ENCODE peak calls at places on chromosomes 12 and 14, in nine cellular contexts. One of them, this sample, is unnamed.

GRCh38 chr14:90487031-90487430 is 90.2 kb downstream of the CALM1 start:
- DNase-seq in ELR: no peak
- DNase-seq in astrocyte: peak; percentile 6
- DNase-seq in stimulated activated CD8-positive, alpha-beta memory T cell treated with anti-CD3 and anti-CD28 coated beads, Interleukin-12 subunit alpha, Interleukin-12 subunit beta, amount 100 ng/mL, for 1 hour: no peak
- DNase-seq in ACHN: no peak
- DNase-seq in EL: no peak
- DNase-seq in CD8-positive, alpha-beta memory T cell: no peak
- DNase-seq in NCI-H1694 treated with DMSO at 0.1 percent for 48 hours: peak; percentile 98
- DNase-seq in endodermal cell: no peak
- DNase-seq in this sample: no peak

GRCh38 chr12:1509703-1510395 is 84.5 kb downstream of the FBXL14 start:
- DNase-seq in CD8-positive, alpha-beta memory T cell: no peak
- DNase-seq in EL: no peak
- DNase-seq in ELR: no peak
- DNase-seq in NCI-H1694 treated with DMSO at 0.1 percent for 48 hours: no peak
- DNase-seq in endodermal cell: peak; percentile 45
- DNase-seq in stimulated activated CD8-positive, alpha-beta memory T cell treated with anti-CD3 and anti-CD28 coated beads, Interleukin-12 subunit alpha, Interleukin-12 subunit beta, amount 100 ng/mL, for 1 hour: no peak
- DNase-seq in ACHN: no peak
- DNase-seq in astrocyte: no peak
- DNase-seq in this sample: peak; percentile 21

GRCh38 chr12:1801285-1801975 is 18.9 kb upstream of the LRTM2 start:
- DNase-seq in stimulated activated CD8-positive, alpha-beta memory T cell treated with anti-CD3 and anti-CD28 coated beads, Interleukin-12 subunit alpha, Interleukin-12 subunit beta, amount 100 ng/mL, for 1 hour: no peak
- DNase-seq in ELR: no peak
- DNase-seq in NCI-H1694 treated with DMSO at 0.1 percent for 48 hours: peak; percentile 35
- DNase-seq in endodermal cell: peak; percentile 44
- DNase-seq in astrocyte: peak; percentile 66
- DNase-seq in ACHN: no peak
- DNase-seq in EL: no peak
- DNase-seq in CD8-positive, alpha-beta memory T cell: no peak
- DNase-seq in this sample: peak; percentile 96

GRCh38 chr12:68977335-68977734 is 44.4 kb upstream of the CPM start:
- DNase-seq in endodermal cell: no peak
- DNase-seq in NCI-H1694 treated with DMSO at 0.1 percent for 48 hours: no peak
- DNase-seq in stimulated activated CD8-positive, alpha-beta memory T cell treated with anti-CD3 and anti-CD28 coated beads, Interleukin-12 subunit alpha, Interleukin-12 subunit beta, amount 100 ng/mL, for 1 hour: no peak
- DNase-seq in ACHN: no peak
- DNase-seq in astrocyte: no peak
- DNase-seq in EL: no peak
- DNase-seq in CD8-positive, alpha-beta memory T cell: no peak
- DNase-seq in ELR: no peak
- DNase-seq in this sample: no peak

GRCh38 chr12:74608376-74608775 is 70.7 kb downstream of the ATXN7L3B start:
- DNase-seq in EL: no peak
- DNase-seq in astrocyte: no peak
- DNase-seq in ELR: no peak
- DNase-seq in stimulated activated CD8-positive, alpha-beta memory T cell treated with anti-CD3 and anti-CD28 coated beads, Interleukin-12 subunit alpha, Interleukin-12 subunit beta, amount 100 ng/mL, for 1 hour: no peak
- DNase-seq in endodermal cell: no peak
- DNase-seq in CD8-positive, alpha-beta memory T cell: no peak
- DNase-seq in NCI-H1694 treated with DMSO at 0.1 percent for 48 hours: no peak
- DNase-seq in ACHN: no peak
- DNase-seq in this sample: no peak

GRCh38 chr12:52197371-52198231 is 5.8 kb upstream of the KRT80 start:
- DNase-seq in EL: no peak
- DNase-seq in endodermal cell: no peak
- DNase-seq in stimulated activated CD8-positive, alpha-beta memory T cell treated with anti-CD3 and anti-CD28 coated beads, Interleukin-12 subunit alpha, Interleukin-12 subunit beta, amount 100 ng/mL, for 1 hour: no peak
- DNase-seq in ELR: peak; percentile 40
- DNase-seq in NCI-H1694 treated with DMSO at 0.1 percent for 48 hours: no peak
- DNase-seq in ACHN: no peak
- DNase-seq in astrocyte: no peak
- DNase-seq in CD8-positive, alpha-beta memory T cell: no peak
- DNase-seq in this sample: peak; percentile 78

GRCh38 chr14:32457213-32457920 is 128.3 kb downstream of the AKAP6 start:
- DNase-seq in CD8-positive, alpha-beta memory T cell: no peak
- DNase-seq in stimulated activated CD8-positive, alpha-beta memory T cell treated with anti-CD3 and anti-CD28 coated beads, Interleukin-12 subunit alpha, Interleukin-12 subunit beta, amount 100 ng/mL, for 1 hour: no peak
- DNase-seq in astrocyte: peak; percentile 42
- DNase-seq in endodermal cell: no peak
- DNase-seq in ELR: peak; percentile 17
- DNase-seq in ACHN: no peak
- DNase-seq in EL: peak; percentile 82
- DNase-seq in NCI-H1694 treated with DMSO at 0.1 percent for 48 hours: no peak
- DNase-seq in this sample: peak; percentile 68

GRCh38 chr12:67681145-67681778 is 32.7 kb downstream of the DYRK2 start:
- DNase-seq in ELR: peak; percentile 92
- DNase-seq in NCI-H1694 treated with DMSO at 0.1 percent for 48 hours: no peak
- DNase-seq in stimulated activated CD8-positive, alpha-beta memory T cell treated with anti-CD3 and anti-CD28 coated beads, Interleukin-12 subunit alpha, Interleukin-12 subunit beta, amount 100 ng/mL, for 1 hour: no peak
- DNase-seq in endodermal cell: no peak
- DNase-seq in EL: peak; percentile 93
- DNase-seq in ACHN: peak; percentile 81
- DNase-seq in CD8-positive, alpha-beta memory T cell: no peak
- DNase-seq in astrocyte: peak; percentile 97
- DNase-seq in this sample: peak; percentile 86

GRCh38 chr12:1847411-1847810 is 27.0 kb downstream of the LRTM2 start:
- DNase-seq in CD8-positive, alpha-beta memory T cell: no peak
- DNase-seq in EL: no peak
- DNase-seq in ACHN: no peak
- DNase-seq in ELR: no peak
- DNase-seq in endodermal cell: peak; percentile 38
- DNase-seq in NCI-H1694 treated with DMSO at 0.1 percent for 48 hours: no peak
- DNase-seq in stimulated activated CD8-positive, alpha-beta memory T cell treated with anti-CD3 and anti-CD28 coated beads, Interleukin-12 subunit alpha, Interleukin-12 subunit beta, amount 100 ng/mL, for 1 hour: no peak
- DNase-seq in astrocyte: no peak
- DNase-seq in this sample: peak; percentile 86

GRCh38 chr12:109302358-109302757 is 6.7 kb downstream of the FOXN4 start:
- DNase-seq in stimulated activated CD8-positive, alpha-beta memory T cell treated with anti-CD3 and anti-CD28 coated beads, Interleukin-12 subunit alpha, Interleukin-12 subunit beta, amount 100 ng/mL, for 1 hour: no peak
- DNase-seq in ACHN: peak; percentile 37
- DNase-seq in EL: no peak
- DNase-seq in endodermal cell: no peak
- DNase-seq in astrocyte: no peak
- DNase-seq in CD8-positive, alpha-beta memory T cell: no peak
- DNase-seq in NCI-H1694 treated with DMSO at 0.1 percent for 48 hours: no peak
- DNase-seq in ELR: peak; percentile 33
- DNase-seq in this sample: no peak

GRCh38 chr12:95385246-95385645 is 88.7 kb upstream of the METAP2 start:
- DNase-seq in endodermal cell: no peak
- DNase-seq in ELR: peak; percentile 38
- DNase-seq in NCI-H1694 treated with DMSO at 0.1 percent for 48 hours: no peak
- DNase-seq in CD8-positive, alpha-beta memory T cell: no peak
- DNase-seq in EL: peak; percentile 47
- DNase-seq in stimulated activated CD8-positive, alpha-beta memory T cell treated with anti-CD3 and anti-CD28 coated beads, Interleukin-12 subunit alpha, Interleukin-12 subunit beta, amount 100 ng/mL, for 1 hour: no peak
- DNase-seq in ACHN: no peak
- DNase-seq in astrocyte: peak; percentile 30
- DNase-seq in this sample: peak; percentile 60

GRCh38 chr14:88975926-88976325 is 151.5 kb downstream of the TTC8 start:
- DNase-seq in EL: no peak
- DNase-seq in ELR: no peak
- DNase-seq in endodermal cell: no peak
- DNase-seq in ACHN: no peak
- DNase-seq in astrocyte: no peak
- DNase-seq in stimulated activated CD8-positive, alpha-beta memory T cell treated with anti-CD3 and anti-CD28 coated beads, Interleukin-12 subunit alpha, Interleukin-12 subunit beta, amount 100 ng/mL, for 1 hour: no peak
- DNase-seq in NCI-H1694 treated with DMSO at 0.1 percent for 48 hours: no peak
- DNase-seq in CD8-positive, alpha-beta memory T cell: no peak
- DNase-seq in this sample: no peak

GRCh38 chr14:100386121-100386520 is 63.0 kb downstream of the SLC25A47 start:
- DNase-seq in ACHN: no peak
- DNase-seq in endodermal cell: no peak
- DNase-seq in ELR: peak; percentile 43
- DNase-seq in CD8-positive, alpha-beta memory T cell: no peak
- DNase-seq in EL: peak; percentile 60
- DNase-seq in NCI-H1694 treated with DMSO at 0.1 percent for 48 hours: no peak
- DNase-seq in astrocyte: peak; percentile 44
- DNase-seq in stimulated activated CD8-positive, alpha-beta memory T cell treated with anti-CD3 and anti-CD28 coated beads, Interleukin-12 subunit alpha, Interleukin-12 subunit beta, amount 100 ng/mL, for 1 hour: no peak
- DNase-seq in this sample: no peak

GRCh38 chr14:74571901-74572828 is 39.9 kb downstream of the LTBP2 start:
- DNase-seq in stimulated activated CD8-positive, alpha-beta memory T cell treated with anti-CD3 and anti-CD28 coated beads, Interleukin-12 subunit alpha, Interleukin-12 subunit beta, amount 100 ng/mL, for 1 hour: no peak
- DNase-seq in ELR: peak; percentile 99
- DNase-seq in ACHN: peak; percentile 95
- DNase-seq in EL: peak; percentile 99
- DNase-seq in NCI-H1694 treated with DMSO at 0.1 percent for 48 hours: no peak
- DNase-seq in astrocyte: peak; percentile 100
- DNase-seq in CD8-positive, alpha-beta memory T cell: no peak
- DNase-seq in endodermal cell: no peak
- DNase-seq in this sample: peak; percentile 96

GRCh38 chr14:88952901-88953300 is 128.4 kb downstream of the TTC8 start:
- DNase-seq in ELR: no peak
- DNase-seq in astrocyte: no peak
- DNase-seq in EL: no peak
- DNase-seq in NCI-H1694 treated with DMSO at 0.1 percent for 48 hours: no peak
- DNase-seq in endodermal cell: no peak
- DNase-seq in ACHN: no peak
- DNase-seq in CD8-positive, alpha-beta memory T cell: no peak
- DNase-seq in stimulated activated CD8-positive, alpha-beta memory T cell treated with anti-CD3 and anti-CD28 coated beads, Interleukin-12 subunit alpha, Interleukin-12 subunit beta, amount 100 ng/mL, for 1 hour: no peak
- DNase-seq in this sample: no peak

GRCh38 chr12:48336564-48336963 is 14.2 kb downstream of the ZNF641 start:
- DNase-seq in astrocyte: no peak
- DNase-seq in stimulated activated CD8-positive, alpha-beta memory T cell treated with anti-CD3 and anti-CD28 coated beads, Interleukin-12 subunit alpha, Interleukin-12 subunit beta, amount 100 ng/mL, for 1 hour: no peak
- DNase-seq in CD8-positive, alpha-beta memory T cell: no peak
- DNase-seq in ELR: no peak
- DNase-seq in endodermal cell: peak; percentile 83
- DNase-seq in ACHN: peak; percentile 23
- DNase-seq in EL: no peak
- DNase-seq in NCI-H1694 treated with DMSO at 0.1 percent for 48 hours: no peak
- DNase-seq in this sample: peak; percentile 88

GRCh38 chr12:108511633-108512540 is 3.2 kb upstream of the FICD start:
- DNase-seq in astrocyte: peak; percentile 26
- DNase-seq in NCI-H1694 treated with DMSO at 0.1 percent for 48 hours: peak; percentile 73
- DNase-seq in ACHN: peak; percentile 81
- DNase-seq in ELR: peak; percentile 76
- DNase-seq in endodermal cell: peak; percentile 95
- DNase-seq in EL: peak; percentile 74
- DNase-seq in CD8-positive, alpha-beta memory T cell: peak; percentile 71
- DNase-seq in stimulated activated CD8-positive, alpha-beta memory T cell treated with anti-CD3 and anti-CD28 coated beads, Interleukin-12 subunit alpha, Interleukin-12 subunit beta, amount 100 ng/mL, for 1 hour: peak; percentile 73
- DNase-seq in this sample: peak; percentile 89

GRCh38 chr12:106980944-106981343 is 6.0 kb downstream of the MTERF2 start:
- DNase-seq in ACHN: no peak
- DNase-seq in astrocyte: no peak
- DNase-seq in ELR: no peak
- DNase-seq in NCI-H1694 treated with DMSO at 0.1 percent for 48 hours: no peak
- DNase-seq in EL: no peak
- DNase-seq in CD8-positive, alpha-beta memory T cell: no peak
- DNase-seq in endodermal cell: no peak
- DNase-seq in stimulated activated CD8-positive, alpha-beta memory T cell treated with anti-CD3 and anti-CD28 coated beads, Interleukin-12 subunit alpha, Interleukin-12 subunit beta, amount 100 ng/mL, for 1 hour: no peak
- DNase-seq in this sample: no peak

GRCh38 chr12:24404086-24404815 is 454.8 kb upstream of the SOX5 start:
- DNase-seq in CD8-positive, alpha-beta memory T cell: no peak
- DNase-seq in EL: peak; percentile 1
- DNase-seq in stimulated activated CD8-positive, alpha-beta memory T cell treated with anti-CD3 and anti-CD28 coated beads, Interleukin-12 subunit alpha, Interleukin-12 subunit beta, amount 100 ng/mL, for 1 hour: no peak
- DNase-seq in ELR: peak; percentile 28
- DNase-seq in NCI-H1694 treated with DMSO at 0.1 percent for 48 hours: no peak
- DNase-seq in astrocyte: peak; percentile 55
- DNase-seq in ACHN: no peak
- DNase-seq in endodermal cell: no peak
- DNase-seq in this sample: no peak

GRCh38 chr12:14774944-14775651 is 28.2 kb downstream of the WBP11 start:
- DNase-seq in ACHN: peak; percentile 62
- DNase-seq in ELR: peak; percentile 65
- DNase-seq in astrocyte: peak; percentile 41
- DNase-seq in EL: peak; percentile 62
- DNase-seq in endodermal cell: no peak
- DNase-seq in CD8-positive, alpha-beta memory T cell: peak; percentile 39
- DNase-seq in NCI-H1694 treated with DMSO at 0.1 percent for 48 hours: no peak
- DNase-seq in stimulated activated CD8-positive, alpha-beta memory T cell treated with anti-CD3 and anti-CD28 coated beads, Interleukin-12 subunit alpha, Interleukin-12 subunit beta, amount 100 ng/mL, for 1 hour: no peak
- DNase-seq in this sample: peak; percentile 73

GRCh38 chr14:21405097-21405496 is 21.3 kb upstream of the SUPT16H start:
- DNase-seq in ACHN: no peak
- DNase-seq in EL: no peak
- DNase-seq in stimulated activated CD8-positive, alpha-beta memory T cell treated with anti-CD3 and anti-CD28 coated beads, Interleukin-12 subunit alpha, Interleukin-12 subunit beta, amount 100 ng/mL, for 1 hour: no peak
- DNase-seq in astrocyte: no peak
- DNase-seq in endodermal cell: no peak
- DNase-seq in CD8-positive, alpha-beta memory T cell: no peak
- DNase-seq in NCI-H1694 treated with DMSO at 0.1 percent for 48 hours: no peak
- DNase-seq in ELR: peak; percentile 22
- DNase-seq in this sample: peak; percentile 18

GRCh38 chr12:124525455-124525854 is 42.0 kb downstream of the NCOR2 start:
- DNase-seq in endodermal cell: no peak
- DNase-seq in EL: peak; percentile 49
- DNase-seq in NCI-H1694 treated with DMSO at 0.1 percent for 48 hours: peak; percentile 53
- DNase-seq in ACHN: no peak
- DNase-seq in CD8-positive, alpha-beta memory T cell: no peak
- DNase-seq in ELR: no peak
- DNase-seq in stimulated activated CD8-positive, alpha-beta memory T cell treated with anti-CD3 and anti-CD28 coated beads, Interleukin-12 subunit alpha, Interleukin-12 subunit beta, amount 100 ng/mL, for 1 hour: no peak
- DNase-seq in astrocyte: no peak
- DNase-seq in this sample: no peak

GRCh38 chr12:97927991-97928390 is 465.4 kb downstream of the RMST start:
- DNase-seq in ACHN: no peak
- DNase-seq in NCI-H1694 treated with DMSO at 0.1 percent for 48 hours: no peak
- DNase-seq in CD8-positive, alpha-beta memory T cell: no peak
- DNase-seq in stimulated activated CD8-positive, alpha-beta memory T cell treated with anti-CD3 and anti-CD28 coated beads, Interleukin-12 subunit alpha, Interleukin-12 subunit beta, amount 100 ng/mL, for 1 hour: no peak
- DNase-seq in ELR: no peak
- DNase-seq in endodermal cell: no peak
- DNase-seq in astrocyte: no peak
- DNase-seq in EL: no peak
- DNase-seq in this sample: no peak

GRCh38 chr14:98474900-98475299 is 797.1 kb downstream of the BCL11B start:
- DNase-seq in endodermal cell: no peak
- DNase-seq in ELR: no peak
- DNase-seq in ACHN: no peak
- DNase-seq in EL: no peak
- DNase-seq in NCI-H1694 treated with DMSO at 0.1 percent for 48 hours: no peak
- DNase-seq in astrocyte: no peak
- DNase-seq in CD8-positive, alpha-beta memory T cell: no peak
- DNase-seq in stimulated activated CD8-positive, alpha-beta memory T cell treated with anti-CD3 and anti-CD28 coated beads, Interleukin-12 subunit alpha, Interleukin-12 subunit beta, amount 100 ng/mL, for 1 hour: no peak
- DNase-seq in this sample: no peak

GRCh38 chr12:16618256-16618655 is 12.3 kb upstream of the LMO3 start:
- DNase-seq in ELR: no peak
- DNase-seq in CD8-positive, alpha-beta memory T cell: no peak
- DNase-seq in stimulated activated CD8-positive, alpha-beta memory T cell treated with anti-CD3 and anti-CD28 coated beads, Interleukin-12 subunit alpha, Interleukin-12 subunit beta, amount 100 ng/mL, for 1 hour: no peak
- DNase-seq in endodermal cell: no peak
- DNase-seq in ACHN: no peak
- DNase-seq in EL: no peak
- DNase-seq in astrocyte: no peak
- DNase-seq in NCI-H1694 treated with DMSO at 0.1 percent for 48 hours: no peak
- DNase-seq in this sample: no peak

GRCh38 chr14:94676495-94677238 is 64.5 kb downstream of the SERPINA3 start:
- DNase-seq in EL: no peak
- DNase-seq in NCI-H1694 treated with DMSO at 0.1 percent for 48 hours: no peak
- DNase-seq in ELR: no peak
- DNase-seq in endodermal cell: no peak
- DNase-seq in astrocyte: no peak
- DNase-seq in ACHN: no peak
- DNase-seq in CD8-positive, alpha-beta memory T cell: no peak
- DNase-seq in stimulated activated CD8-positive, alpha-beta memory T cell treated with anti-CD3 and anti-CD28 coated beads, Interleukin-12 subunit alpha, Interleukin-12 subunit beta, amount 100 ng/mL, for 1 hour: no peak
- DNase-seq in this sample: no peak

GRCh38 chr12:117356048-117356447 is 5.4 kb downstream of the NOS1 start:
- DNase-seq in EL: peak; percentile 14
- DNase-seq in ELR: peak; percentile 22
- DNase-seq in NCI-H1694 treated with DMSO at 0.1 percent for 48 hours: no peak
- DNase-seq in CD8-positive, alpha-beta memory T cell: no peak
- DNase-seq in ACHN: no peak
- DNase-seq in endodermal cell: no peak
- DNase-seq in stimulated activated CD8-positive, alpha-beta memory T cell treated with anti-CD3 and anti-CD28 coated beads, Interleukin-12 subunit alpha, Interleukin-12 subunit beta, amount 100 ng/mL, for 1 hour: no peak
- DNase-seq in astrocyte: no peak
- DNase-seq in this sample: no peak

GRCh38 chr12:84272324-84272723 is 640.3 kb downstream of the SLC6A15 start:
- DNase-seq in NCI-H1694 treated with DMSO at 0.1 percent for 48 hours: no peak
- DNase-seq in stimulated activated CD8-positive, alpha-beta memory T cell treated with anti-CD3 and anti-CD28 coated beads, Interleukin-12 subunit alpha, Interleukin-12 subunit beta, amount 100 ng/mL, for 1 hour: no peak
- DNase-seq in ELR: no peak
- DNase-seq in EL: no peak
- DNase-seq in ACHN: no peak
- DNase-seq in CD8-positive, alpha-beta memory T cell: no peak
- DNase-seq in endodermal cell: no peak
- DNase-seq in astrocyte: no peak
- DNase-seq in this sample: no peak

GRCh38 chr14:51884086-51884927 is 23.9 kb downstream of the GNG2 start:
- DNase-seq in endodermal cell: no peak
- DNase-seq in EL: peak; percentile 63
- DNase-seq in NCI-H1694 treated with DMSO at 0.1 percent for 48 hours: no peak
- DNase-seq in ELR: peak; percentile 63
- DNase-seq in ACHN: no peak
- DNase-seq in CD8-positive, alpha-beta memory T cell: no peak
- DNase-seq in stimulated activated CD8-positive, alpha-beta memory T cell treated with anti-CD3 and anti-CD28 coated beads, Interleukin-12 subunit alpha, Interleukin-12 subunit beta, amount 100 ng/mL, for 1 hour: no peak
- DNase-seq in astrocyte: peak; percentile 82
- DNase-seq in this sample: no peak